ENCODE peak calls at places on chromosomes 7 and 10, in seven cellular contexts. One of them, this sample, is unnamed.
A peak's percentile ranks its signal among the peaks of the same experiment; 100 is the strongest.

GRCh38 chr7:22386865-22387264 is 29.9 kb upstream of the RAPGEF5 start:
- DNase-seq in H9: no peak
- DNase-seq in CD4-positive, alpha-beta T cell: no peak
- DNase-seq in fibroblast of mammary gland: no peak
- DNase-seq in cardiac fibroblast: no peak
- DNase-seq in cardiac muscle cell: no peak
- DNase-seq in prostate gland: no peak
- DNase-seq in this sample: no peak

GRCh38 chr10:17805921-17806577 is 3.1 kb upstream of the MRC1 start:
- DNase-seq in H9: no peak
- DNase-seq in CD4-positive, alpha-beta T cell: no peak
- DNase-seq in fibroblast of mammary gland: no peak
- DNase-seq in cardiac fibroblast: no peak
- DNase-seq in cardiac muscle cell: no peak
- DNase-seq in prostate gland: no peak
- DNase-seq in this sample: no peak

GRCh38 chr10:110525349-110526260 is 27.9 kb downstream of the DUSP5 start:
- DNase-seq in H9: no peak
- DNase-seq in CD4-positive, alpha-beta T cell: no peak
- DNase-seq in fibroblast of mammary gland: peak; percentile 85
- DNase-seq in cardiac fibroblast: no peak
- DNase-seq in cardiac muscle cell: peak; percentile 41
- DNase-seq in prostate gland: no peak
- DNase-seq in this sample: peak; percentile 53

GRCh38 chr7:32078824-32079223 is 8.6 kb upstream of the PDE1C start:
- DNase-seq in H9: no peak
- DNase-seq in CD4-positive, alpha-beta T cell: no peak
- DNase-seq in fibroblast of mammary gland: no peak
- DNase-seq in cardiac fibroblast: no peak
- DNase-seq in cardiac muscle cell: no peak
- DNase-seq in prostate gland: no peak
- DNase-seq in this sample: no peak

GRCh38 chr7:149811221-149811620 is 27.0 kb upstream of the ZNF862 start:
- DNase-seq in H9: no peak
- DNase-seq in CD4-positive, alpha-beta T cell: no peak
- DNase-seq in fibroblast of mammary gland: peak; percentile 4
- DNase-seq in cardiac fibroblast: no peak
- DNase-seq in cardiac muscle cell: no peak
- DNase-seq in prostate gland: no peak
- DNase-seq in this sample: no peak

GRCh38 chr10:43315096-43315495 is 48.2 kb upstream of the RASGEF1A start:
- DNase-seq in H9: no peak
- DNase-seq in CD4-positive, alpha-beta T cell: no peak
- DNase-seq in fibroblast of mammary gland: no peak
- DNase-seq in cardiac fibroblast: no peak
- DNase-seq in cardiac muscle cell: no peak
- DNase-seq in prostate gland: no peak
- DNase-seq in this sample: no peak

GRCh38 chr7:27764109-27764508 is 24.1 kb downstream of the TAX1BP1 start:
- DNase-seq in H9: no peak
- DNase-seq in CD4-positive, alpha-beta T cell: no peak
- DNase-seq in fibroblast of mammary gland: no peak
- DNase-seq in cardiac fibroblast: peak; percentile 50
- DNase-seq in cardiac muscle cell: peak; percentile 39
- DNase-seq in prostate gland: no peak
- DNase-seq in this sample: no peak

GRCh38 chr7:38699481-38699880 is 68.3 kb upstream of the AMPH start:
- DNase-seq in H9: no peak
- DNase-seq in CD4-positive, alpha-beta T cell: no peak
- DNase-seq in fibroblast of mammary gland: peak; percentile 85
- DNase-seq in cardiac fibroblast: peak; percentile 62
- DNase-seq in cardiac muscle cell: peak; percentile 70
- DNase-seq in prostate gland: no peak
- DNase-seq in this sample: no peak

GRCh38 chr10:7756360-7756992 is 31.3 kb downstream of the KIN start:
- DNase-seq in H9: peak; percentile 40
- DNase-seq in CD4-positive, alpha-beta T cell: no peak
- DNase-seq in fibroblast of mammary gland: peak; percentile 37
- DNase-seq in cardiac fibroblast: peak; percentile 53
- DNase-seq in cardiac muscle cell: peak; percentile 48
- DNase-seq in prostate gland: no peak
- DNase-seq in this sample: peak; percentile 46

GRCh38 chr10:79266543-79267312 is 80.5 kb upstream of the PPIF start:
- DNase-seq in H9: no peak
- DNase-seq in CD4-positive, alpha-beta T cell: no peak
- DNase-seq in fibroblast of mammary gland: peak; percentile 90
- DNase-seq in cardiac fibroblast: peak; percentile 94
- DNase-seq in cardiac muscle cell: peak; percentile 87
- DNase-seq in prostate gland: no peak
- DNase-seq in this sample: no peak

DNA sequence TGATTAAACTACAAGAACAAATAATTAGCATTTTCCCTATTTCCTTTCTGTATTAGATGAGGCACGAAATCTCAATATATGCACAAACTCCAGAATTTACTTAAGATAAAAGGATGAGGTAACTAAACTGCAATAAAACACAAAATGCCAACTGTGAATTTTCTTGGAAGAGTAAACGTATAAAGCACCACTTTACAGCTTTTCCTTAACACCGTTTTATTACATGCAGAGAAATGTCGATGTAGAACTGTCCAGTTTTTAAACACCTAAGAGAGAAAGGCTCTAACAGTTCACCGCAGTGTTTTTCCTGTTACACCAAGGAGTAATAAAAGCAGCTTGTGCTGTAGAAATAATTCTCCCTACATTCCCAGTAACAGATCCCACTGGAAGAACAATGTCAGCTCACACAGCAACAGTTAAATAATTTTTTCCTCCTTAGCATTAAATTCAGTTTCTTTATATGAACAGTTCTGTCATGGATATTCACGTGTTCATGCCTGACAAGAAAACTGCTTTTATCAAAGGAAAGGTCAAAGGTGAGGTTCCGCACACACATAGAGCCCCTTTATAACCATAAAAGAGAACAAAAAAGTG is 52.0 kb downstream of the MINDY3 start:
- DNase-seq in H9: no peak
- DNase-seq in CD4-positive, alpha-beta T cell: no peak
- DNase-seq in fibroblast of mammary gland: no peak
- DNase-seq in cardiac fibroblast: no peak
- DNase-seq in cardiac muscle cell: no peak
- DNase-seq in prostate gland: no peak
- DNase-seq in this sample: no peak
- TF ChIP-seq CTCF in H9: no peak
- TF ChIP-seq CTCF in CD4-positive, alpha-beta T cell: no peak
- TF ChIP-seq CTCF in fibroblast of mammary gland: no peak
- TF ChIP-seq CTCF in cardiac fibroblast: no peak
- TF ChIP-seq CTCF in cardiac muscle cell: no peak
- TF ChIP-seq CTCF in prostate gland: no peak
- TF ChIP-seq CTCF in this sample: no peak

GRCh38 chr7:112898432-112899290 is 108.5 kb upstream of the TMEM168 start:
- DNase-seq in H9: peak; percentile 55
- DNase-seq in CD4-positive, alpha-beta T cell: peak; percentile 6
- DNase-seq in fibroblast of mammary gland: peak; percentile 77
- DNase-seq in cardiac fibroblast: peak; percentile 84
- DNase-seq in cardiac muscle cell: peak; percentile 84
- DNase-seq in prostate gland: no peak
- DNase-seq in this sample: no peak
- TF ChIP-seq CTCF in H9: peak; percentile 86
- TF ChIP-seq CTCF in CD4-positive, alpha-beta T cell: peak; percentile 51
- TF ChIP-seq CTCF in fibroblast of mammary gland: peak; percentile 94
- TF ChIP-seq CTCF in cardiac fibroblast: peak; percentile 87
- TF ChIP-seq CTCF in cardiac muscle cell: peak; percentile 88
- TF ChIP-seq CTCF in prostate gland: no peak
- TF ChIP-seq CTCF in this sample: peak; percentile 60

DNA sequence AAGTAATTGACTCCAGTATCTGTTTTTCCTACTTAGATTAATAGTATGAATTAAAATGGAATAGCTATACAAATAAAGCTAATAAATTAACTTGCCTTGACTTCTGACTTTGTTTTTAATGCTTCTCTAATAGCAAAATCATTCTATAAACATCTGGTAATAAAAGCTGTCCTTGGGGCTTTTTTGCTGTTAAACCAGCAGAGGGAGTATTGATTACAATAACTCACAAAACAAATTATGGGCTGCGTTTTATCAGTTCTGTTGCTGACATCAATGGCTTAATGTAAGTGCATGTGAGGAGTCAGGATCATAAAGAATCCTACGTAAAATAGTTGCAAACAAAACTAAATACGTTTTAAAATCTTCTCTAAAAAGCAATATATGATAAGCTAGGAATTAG is 667.8 kb downstream of the PCDH15 start:
- DNase-seq in H9: no peak
- DNase-seq in CD4-positive, alpha-beta T cell: no peak
- DNase-seq in fibroblast of mammary gland: no peak
- DNase-seq in cardiac fibroblast: no peak
- DNase-seq in cardiac muscle cell: no peak
- DNase-seq in prostate gland: no peak
- DNase-seq in this sample: no peak
- TF ChIP-seq CTCF in H9: peak; percentile 67
- TF ChIP-seq CTCF in CD4-positive, alpha-beta T cell: no peak
- TF ChIP-seq CTCF in fibroblast of mammary gland: peak; percentile 23
- TF ChIP-seq CTCF in cardiac fibroblast: no peak
- TF ChIP-seq CTCF in cardiac muscle cell: no peak
- TF ChIP-seq CTCF in prostate gland: no peak
- TF ChIP-seq CTCF in this sample: peak; percentile 54

DNA sequence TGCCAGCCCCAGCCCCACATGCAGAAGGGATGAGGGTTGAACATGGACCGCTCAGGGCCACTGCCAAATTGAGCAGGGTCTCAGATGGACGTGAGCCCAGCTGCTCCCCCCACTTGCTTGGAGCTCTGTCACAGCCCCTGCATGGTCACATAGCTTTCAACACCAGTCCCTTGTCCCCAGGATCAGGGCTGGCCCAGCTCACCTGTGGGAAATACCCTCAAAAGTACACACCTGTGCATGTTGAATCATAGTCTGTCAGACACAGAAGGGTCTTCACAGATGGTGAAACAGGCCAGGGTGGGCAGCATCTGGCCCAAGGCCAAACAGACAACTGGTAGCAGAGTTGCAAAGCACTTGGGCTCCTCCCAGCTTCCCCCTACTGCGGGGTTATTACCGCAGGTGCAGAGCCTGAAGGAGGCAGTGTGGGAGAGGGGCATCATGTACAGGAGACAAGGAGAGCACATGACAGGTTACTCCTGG is 77.6 kb upstream of the UNC5B start:
- DNase-seq in H9: peak; percentile 44
- DNase-seq in CD4-positive, alpha-beta T cell: no peak
- DNase-seq in fibroblast of mammary gland: no peak
- DNase-seq in cardiac fibroblast: no peak
- DNase-seq in cardiac muscle cell: no peak
- DNase-seq in prostate gland: no peak
- DNase-seq in this sample: peak; percentile 80
- TF ChIP-seq CTCF in H9: peak; percentile 38
- TF ChIP-seq CTCF in CD4-positive, alpha-beta T cell: no peak
- TF ChIP-seq CTCF in fibroblast of mammary gland: no peak
- TF ChIP-seq CTCF in cardiac fibroblast: no peak
- TF ChIP-seq CTCF in cardiac muscle cell: no peak
- TF ChIP-seq CTCF in prostate gland: no peak
- TF ChIP-seq CTCF in this sample: no peak

GRCh38 chr7:128742206-128742605 is 3.0 kb downstream of the CALU start:
- DNase-seq in H9: no peak
- DNase-seq in CD4-positive, alpha-beta T cell: no peak
- DNase-seq in fibroblast of mammary gland: peak; percentile 94
- DNase-seq in cardiac fibroblast: peak; percentile 62
- DNase-seq in cardiac muscle cell: peak; percentile 67
- DNase-seq in prostate gland: no peak
- DNase-seq in this sample: no peak
- TF ChIP-seq CTCF in H9: no peak
- TF ChIP-seq CTCF in CD4-positive, alpha-beta T cell: no peak
- TF ChIP-seq CTCF in fibroblast of mammary gland: no peak
- TF ChIP-seq CTCF in cardiac fibroblast: no peak
- TF ChIP-seq CTCF in cardiac muscle cell: no peak
- TF ChIP-seq CTCF in prostate gland: no peak
- TF ChIP-seq CTCF in this sample: no peak

GRCh38 chr10:103487396-103487708 is 6.2 kb upstream of the NEURL1 start:
- DNase-seq in H9: no peak
- DNase-seq in CD4-positive, alpha-beta T cell: no peak
- DNase-seq in fibroblast of mammary gland: no peak
- DNase-seq in cardiac fibroblast: no peak
- DNase-seq in cardiac muscle cell: no peak
- DNase-seq in prostate gland: no peak
- DNase-seq in this sample: no peak
- TF ChIP-seq CTCF in H9: no peak
- TF ChIP-seq CTCF in CD4-positive, alpha-beta T cell: no peak
- TF ChIP-seq CTCF in fibroblast of mammary gland: no peak
- TF ChIP-seq CTCF in cardiac fibroblast: no peak
- TF ChIP-seq CTCF in cardiac muscle cell: no peak
- TF ChIP-seq CTCF in prostate gland: no peak
- TF ChIP-seq CTCF in this sample: no peak

GRCh38 chr10:127699311-127699710 is 37.7 kb upstream of the FOXI2 start:
- DNase-seq in H9: no peak
- DNase-seq in CD4-positive, alpha-beta T cell: no peak
- DNase-seq in fibroblast of mammary gland: no peak
- DNase-seq in cardiac fibroblast: no peak
- DNase-seq in cardiac muscle cell: no peak
- DNase-seq in prostate gland: no peak
- DNase-seq in this sample: no peak

GRCh38 chr10:127695431-127695830 is 41.6 kb upstream of the FOXI2 start:
- DNase-seq in H9: no peak
- DNase-seq in CD4-positive, alpha-beta T cell: no peak
- DNase-seq in fibroblast of mammary gland: no peak
- DNase-seq in cardiac fibroblast: no peak
- DNase-seq in cardiac muscle cell: no peak
- DNase-seq in prostate gland: no peak
- DNase-seq in this sample: no peak

GRCh38 chr10:127690176-127690575 is 46.8 kb upstream of the FOXI2 start:
- DNase-seq in H9: no peak
- DNase-seq in CD4-positive, alpha-beta T cell: no peak
- DNase-seq in fibroblast of mammary gland: no peak
- DNase-seq in cardiac fibroblast: no peak
- DNase-seq in cardiac muscle cell: no peak
- DNase-seq in prostate gland: no peak
- DNase-seq in this sample: no peak

GRCh38 chr10:127694580-127695193 is 42.3 kb upstream of the FOXI2 start:
- DNase-seq in H9: peak; percentile 92
- DNase-seq in CD4-positive, alpha-beta T cell: no peak
- DNase-seq in fibroblast of mammary gland: peak; percentile 9
- DNase-seq in cardiac fibroblast: no peak
- DNase-seq in cardiac muscle cell: peak; percentile 6
- DNase-seq in prostate gland: no peak
- DNase-seq in this sample: no peak
- TF ChIP-seq CTCF in H9: peak; percentile 96
- TF ChIP-seq CTCF in CD4-positive, alpha-beta T cell: no peak
- TF ChIP-seq CTCF in fibroblast of mammary gland: peak; percentile 37
- TF ChIP-seq CTCF in cardiac fibroblast: peak; percentile 9
- TF ChIP-seq CTCF in cardiac muscle cell: peak; percentile 19
- TF ChIP-seq CTCF in prostate gland: no peak
- TF ChIP-seq CTCF in this sample: peak; percentile 36

GRCh38 chr7:95396136-95397032 is at the start of gene PON3:
- DNase-seq in H9: peak; percentile 66
- DNase-seq in CD4-positive, alpha-beta T cell: no peak
- DNase-seq in fibroblast of mammary gland: no peak
- DNase-seq in cardiac fibroblast: peak; percentile 11
- DNase-seq in cardiac muscle cell: peak; percentile 40
- DNase-seq in prostate gland: no peak
- DNase-seq in this sample: no peak
- TF ChIP-seq CTCF in H9: peak; percentile 54
- TF ChIP-seq CTCF in CD4-positive, alpha-beta T cell: no peak
- TF ChIP-seq CTCF in fibroblast of mammary gland: peak; percentile 32
- TF ChIP-seq CTCF in cardiac fibroblast: peak; percentile 20
- TF ChIP-seq CTCF in cardiac muscle cell: peak; percentile 52
- TF ChIP-seq CTCF in prostate gland: no peak
- TF ChIP-seq CTCF in this sample: no peak